ENCODE peak calls at places on chromosomes 13 and 19, in four cellular contexts. K, I, T and A are unnamed samples.

GRCh38 chr13:103349664-103350063 is 283.4 kb upstream of the SLC10A2 start:
- DNase-seq in K (no peak), I (no peak), T (no peak), A (no peak)

GRCh38 chr19:13146763-13147563 is 3.2 kb downstream of the STX10 start:
- DNase-seq in K (no peak), I (no peak), T (no peak), A (no peak)

GRCh38 chr19:53432088-53432661 is 391 bp downstream of the ZNF761 start:
- DNase-seq in K (no peak), I (peak; percentile 7), T (no peak), A (no peak)

GRCh38 chr19:1651548-1652394 is 644 bp downstream of the TCF3 start:
- DNase-seq in K (no peak), I (peak; percentile 41), T (no peak), A (no peak)

GRCh38 chr19:5575553-5575952 is 7.8 kb upstream of the TINCR start:
- DNase-seq in K (no peak), I (no peak), T (no peak), A (no peak)

GRCh38 chr13:65330287-65330686 is 1899.8 kb downstream of the PCDH9 start:
- DNase-seq in K (no peak), I (no peak), T (no peak), A (no peak)

GRCh38 chr19:33740811-33741396 is 55.8 kb upstream of the KCTD15 start:
- DNase-seq in K (no peak), I (peak; percentile 9), T (peak; percentile 24), A (no peak)

GRCh38 chr13:110711778-110712070 is 1.8 kb upstream of the ING1 start:
- DNase-seq in K (no peak), I (no peak), T (peak; percentile 51), A (no peak)

GRCh38 chr19:1570836-1571235 is 2.7 kb upstream of the MEX3D start:
- DNase-seq in K (no peak), I (no peak), T (no peak), A (no peak)

GRCh38 chr13:92952161-92952560 is 274.4 kb upstream of the GPC6 start:
- DNase-seq in K (no peak), I (no peak), T (no peak), A (no peak)

GRCh38 chr13:46992383-46992952 is 95.6 kb upstream of the HTR2A start:
- DNase-seq in K (no peak), I (no peak), T (no peak), A (no peak)

GRCh38 chr19:46030861-46031550 is 8.2 kb upstream of the PGLYRP1 start:
- DNase-seq in K (no peak), I (no peak), T (no peak), A (no peak)

GRCh38 chr13:39374741-39375189 is 228.2 kb downstream of the LHFPL6 start:
- DNase-seq in K (no peak), I (no peak), T (no peak), A (no peak)

GRCh38 chr19:6801397-6802086 is 29.0 kb downstream of the VAV1 start:
- DNase-seq in K (no peak), I (peak; percentile 86), T (no peak), A (peak; percentile 20)